ENCODE peak calls at places on chromosomes 6 and 20, in six cellular contexts. E is testis, O is tibial artery, A is tibial nerve, Y is thoracic aorta, K is colonic mucosa. M is an unnamed sample. For H3K36me3, the result is how much of the 10 kb centered on the place peaks cover.

GRCh38 chr6:54262956-54263355 is 45.3 kb upstream of the TINAG start:
- DNase-seq in K (no peak), Y (no peak), A (no peak), E (no peak), O (no peak), M (no peak)

GRCh38 chr6:160394654-160395035 is 46.5 kb downstream of the SLC22A3 start:
- DNase-seq in K (no peak), Y (no peak), E (no peak), O (no peak), A (no peak), M (no peak)

GRCh38 chr6:17219098-17219497 is 62.1 kb upstream of the RBM24 start:
- DNase-seq in A (no peak), K (no peak), Y (no peak), E (no peak), O (no peak), M (no peak)

GRCh38 chr6:165732696-165733486 is 69.8 kb upstream of the PDE10A start:
- DNase-seq in A (no peak), O (no peak), Y (no peak), K (no peak), E (no peak), M (no peak)

GRCh38 chr6:107185570-107185969 is 70.3 kb upstream of the BEND3 start:
- DNase-seq in O (no peak), Y (no peak), A (no peak), K (no peak), E (peak), M (peak)

GRCh38 chr6:116278478-116278822 is 1.3 kb downstream of the TSPYL1 start:
- DNase-seq in K (peak), Y (no peak), O (no peak), E (no peak), A (no peak), M (no peak)

GRCh38 chr20:16672299-16672698 is 57.5 kb upstream of the SNRPB2 start:
- DNase-seq in E (no peak), A (no peak), Y (no peak), K (no peak), O (no peak), M (no peak)

GRCh38 chr6:166633732-166634535 is 6.9 kb upstream of the RPS6KA2 start:
- DNase-seq in Y (no peak), E (no peak), A (peak), K (no peak), O (no peak), M (peak)

GRCh38 chr20:63269724-63270123 is 2.9 kb upstream of the ARFGAP1 start:
- DNase-seq in E (no peak), O (no peak), A (no peak), K (no peak), Y (no peak), M (no peak)

GRCh38 chr6:19301980-19302379 is 535.2 kb upstream of the ID4 start:
- DNase-seq in Y (no peak), A (no peak), E (no peak), K (no peak), O (no peak), M (no peak)

GRCh38 chr6:92541457-92542060 is 877.8 kb downstream of the EPHA7 start:
- DNase-seq in K (no peak), O (no peak), A (no peak), E (no peak), Y (no peak), M (no peak)

GRCh38 chr6:84272298-84272697 is 44.9 kb upstream of the CEP162 start:
- DNase-seq in Y (no peak), K (no peak), A (no peak), O (no peak), E (no peak), M (no peak)

GRCh38 chr6:152669894-152670293 is 27.8 kb upstream of the MYCT1 start:
- DNase-seq in K (no peak), Y (no peak), O (no peak), A (no peak), E (no peak), M (no peak)

GRCh38 chr20:35444226-35444625 is 6.2 kb upstream of the GDF5 start:
- DNase-seq in Y (no peak), A (no peak), O (no peak), E (no peak), K (no peak), M (no peak)

GRCh38 chr6:74598473-74599393 is 607.1 kb downstream of the COL12A1 start:
- DNase-seq in A (no peak), Y (no peak), E (no peak), O (no peak), K (no peak), M (no peak)

GRCh38 chr6:41346435-41346834 is 11.0 kb downstream of the NCR2 start:
- DNase-seq in Y (no peak), E (no peak), O (no peak), A (no peak), K (no peak), M (no peak)

GRCh38 chr20:45157977-45158376 is 16.7 kb upstream of the PI3 start:
- DNase-seq in K (peak), E (peak), Y (no peak), A (no peak), O (no peak), M (no peak)

GRCh38 chr20:36645998-36646397 is at the start of gene SLA2:
- DNase-seq in O (no peak), K (peak), E (no peak), Y (no peak), A (no peak), M (peak)

GRCh38 chr20:53708129-53708968 is 114.7 kb upstream of the ZNF217 start:
- DNase-seq in E (no peak), K (no peak), A (no peak), Y (no peak), O (no peak), M (no peak)

GRCh38 chr6:29965873-29966601 is 23.7 kb downstream of the HLA-A start:
- DNase-seq in E (peak), K (peak), A (peak), O (peak), Y (peak), M (peak)

GRCh38 chr6:157762636-157763035 is 60.4 kb upstream of the SNX9 start:
- DNase-seq in K (no peak), Y (no peak), E (no peak), O (no peak), A (no peak), M (no peak)

GRCh38 chr6:43780293-43780692 is 10.3 kb downstream of the VEGFA start:
- DNase-seq in O (no peak), A (no peak), E (no peak), K (no peak), Y (no peak), M (no peak)
- H3K36me3 ChIP-seq in O (under half), A (under half), E (under half), K (under half), Y (under half), M (half or more)

DNA sequence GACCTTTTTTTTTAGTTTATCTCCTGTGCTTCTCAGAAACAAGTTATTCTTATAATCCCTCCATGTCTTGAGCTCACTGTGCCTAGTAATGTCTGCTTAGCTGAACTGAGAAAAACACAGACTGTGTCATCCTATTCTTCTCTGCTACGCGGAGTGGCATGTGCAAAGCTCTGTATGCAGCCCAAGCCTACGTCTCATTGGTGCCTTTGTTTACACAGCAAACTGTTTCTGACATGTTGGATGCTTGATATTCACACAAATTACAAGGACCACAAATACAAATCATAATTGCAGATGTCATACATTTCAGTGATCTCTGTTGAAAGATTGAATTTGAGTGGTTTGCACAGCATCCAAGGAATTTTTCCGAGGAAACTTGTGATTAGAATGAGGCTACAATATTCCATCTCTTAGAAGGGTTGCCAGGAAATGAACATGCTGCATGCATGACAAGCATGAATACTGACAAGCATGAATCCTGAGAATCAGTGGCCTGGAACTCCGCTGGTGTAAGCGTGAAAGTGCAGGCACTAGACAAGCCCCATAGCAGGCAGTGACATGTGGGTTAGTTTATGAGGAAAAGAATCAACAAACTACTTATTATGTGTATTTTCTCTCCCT is 128.4 kb upstream of the SGK1 start:
- DNase-seq in E (no peak), K (no peak), A (no peak), Y (no peak), O (no peak), M (no peak)
- TF ChIP-seq CTCF in E (no peak), K (no peak), A (no peak), Y (no peak), O (no peak), M (no peak)

GRCh38 chr20:18587665-18588553 is at the start of gene DTD1:
- DNase-seq in A (peak), Y (peak), O (peak), K (peak), E (peak), M (peak)
- H3K4me3 ChIP-seq in A (peak), Y (peak), O (peak), K (peak), E (peak), M (peak)

GRCh38 chr6:37314117-37314802 is 39.5 kb upstream of the RNF8 start:
- DNase-seq in O (no peak), Y (no peak), A (no peak), E (no peak), K (no peak), M (no peak)
- H3K36me3 ChIP-seq in O (half or more), Y (under half), A (under half), E (under half), K (under half), M (under half)

GRCh38 chr20:38315290-38315966 is 11.5 kb downstream of the BPI start:
- DNase-seq in K (no peak), O (no peak), Y (no peak), A (no peak), E (peak), M (no peak)
- TF ChIP-seq CTCF in K (no peak), O (peak), Y (no peak), A (no peak), E (peak), M (no peak)